ENCODE peak calls at places on chromosomes 3 and 15, in five cellular contexts. W is K562, P is A549, B is GM12878, Z is HepG2. L is an unnamed sample. For H3K4me1, the result is how much of the 10 kb centered on the place peaks cover.

GRCh38 chr3:55373413-55373812 is 113.7 kb downstream of the WNT5A start:
- DNase-seq in W (no peak), Z (no peak), P (no peak), B (no peak), L (no peak)

GRCh38 chr15:89542369-89542768 is 32.9 kb upstream of the TICRR start:
- DNase-seq in P (no peak), W (no peak), B (no peak), Z (no peak), L (no peak)

GRCh38 chr3:119681279-119681678 is 4.1 kb upstream of the COX17 start:
- DNase-seq in Z (peak), P (peak), W (no peak), B (no peak), L (peak)

GRCh38 chr15:51366911-51367310 is 25.5 kb downstream of the GLDN start:
- DNase-seq in W (no peak), P (peak), Z (no peak), B (no peak), L (no peak)

GRCh38 chr3:121821421-121822199 is 13.2 kb downstream of the IQCB1 start:
- DNase-seq in B (no peak), W (no peak), P (no peak), Z (no peak), L (no peak)

GRCh38 chr3:177358085-177358967 is 161.0 kb upstream of the TBL1XR1 start:
- DNase-seq in B (peak), W (peak), Z (peak), P (peak), L (peak)

GRCh38 chr3:66220602-66221377 is at the start of gene SLC25A26:
- DNase-seq in Z (peak), B (peak), P (peak), W (peak), L (peak)

GRCh38 chr3:186567072-186567921 is at the start of gene TBCCD1:
- DNase-seq in P (peak), Z (peak), B (peak), W (peak), L (peak)

GRCh38 chr3:72887723-72888545 is at the start of gene GXYLT2:
- DNase-seq in P (peak), Z (peak), W (peak), B (no peak), L (peak)

GRCh38 chr3:8183627-8184026 is 318.0 kb upstream of the LMCD1 start:
- DNase-seq in P (no peak), B (no peak), Z (no peak), W (no peak), L (no peak)

GRCh38 chr3:184360070-184360833 is 1.2 kb downstream of the CLCN2 start:
- DNase-seq in P (no peak), Z (no peak), W (no peak), B (no peak), L (no peak)

GRCh38 chr3:11944052-11944673 is 60.0 kb upstream of the SYN2 start:
- DNase-seq in P (peak), W (peak), B (no peak), Z (peak), L (peak)

GRCh38 chr3:87088984-87089841 is 98.3 kb upstream of the VGLL3 start:
- DNase-seq in W (no peak), Z (no peak), B (no peak), P (peak), L (peak)

GRCh38 chr3:151003024-151003771 is 30.7 kb upstream of the CLRN1 start:
- DNase-seq in P (no peak), W (no peak), B (no peak), Z (peak), L (no peak)

GRCh38 chr3:4587061-4587837 is 94.1 kb downstream of the ITPR1 start:
- DNase-seq in B (no peak), W (no peak), P (no peak), Z (no peak), L (no peak)

GRCh38 chr3:66761093-66761780 is 236.9 kb upstream of the KBTBD8 start:
- DNase-seq in B (no peak), P (no peak), Z (no peak), W (no peak), L (no peak)

GRCh38 chr3:25906132-25906906 is 116.4 kb downstream of the OXSM start:
- DNase-seq in P (no peak), B (no peak), Z (no peak), W (no peak), L (no peak)

GRCh38 chr3:124833710-124834332 is 53.3 kb downstream of the ITGB5 start:
- DNase-seq in B (no peak), Z (peak), W (no peak), P (peak), L (no peak)

GRCh38 chr15:79102595-79102994 is 12.0 kb upstream of the RASGRF1 start:
- DNase-seq in P (no peak), B (no peak), W (no peak), Z (no peak), L (no peak)

GRCh38 chr15:78457101-78457500 is 19.1 kb downstream of the IREB2 start:
- DNase-seq in P (peak), Z (no peak), W (peak), B (no peak), L (peak)

GRCh38 chr15:70741677-70742293 is 21.6 kb downstream of the UACA start:
- DNase-seq in B (no peak), Z (peak), W (no peak), P (peak), L (peak)

GRCh38 chr3:144301863-144302262 is 330.2 kb downstream of the DIPK2A start:
- DNase-seq in B (no peak), W (no peak), P (no peak), Z (no peak), L (no peak)

GRCh38 chr3:191802671-191803070 is 341.7 kb downstream of the PYDC2 start:
- DNase-seq in Z (no peak), W (no peak), P (no peak), B (no peak), L (no peak)

GRCh38 chr3:120524171-120524923 is 71.8 kb upstream of the NDUFB4 start:
- DNase-seq in W (no peak), B (no peak), P (no peak), Z (no peak), L (peak)

GRCh38 chr15:41148065-41148464 is 32.0 kb upstream of the INO80 start:
- DNase-seq in P (no peak), W (no peak), Z (no peak), B (no peak), L (no peak)

GRCh38 chr3:122688996-122689395 is 8.4 kb downstream of the PARP14 start:
- DNase-seq in W (no peak), Z (no peak), B (no peak), P (no peak), L (no peak)

GRCh38 chr3:193572426-193572908 is 17.8 kb upstream of the ATP13A4 start:
- DNase-seq in Z (peak), P (peak), W (peak), B (no peak), L (peak)

GRCh38 chr3:133295199-133295901 is 104.5 kb upstream of the BFSP2 start:
- DNase-seq in Z (no peak), P (no peak), B (peak), W (no peak), L (peak)

GRCh38 chr3:37050242-37050641 is 56.9 kb downstream of the MLH1 start:
- DNase-seq in B (no peak), P (no peak), W (no peak), Z (no peak), L (no peak)

GRCh38 chr3:123818324-123818920 is 65.7 kb downstream of the MYLK start:
- DNase-seq in B (no peak), Z (no peak), W (no peak), P (no peak), L (no peak)

GRCh38 chr3:11136871-11137626 is 17.2 kb upstream of the HRH1 start:
- DNase-seq in P (peak), Z (peak), B (no peak), W (peak), L (peak)

GRCh38 chr3:48157950-48158376 is 30.3 kb downstream of the CDC25A start:
- DNase-seq in W (peak), P (peak), B (no peak), Z (peak), L (peak)

GRCh38 chr15:61157933-61158332 is 71.2 kb downstream of the RORA start:
- DNase-seq in Z (no peak), W (no peak), B (no peak), P (no peak), L (no peak)

GRCh38 chr3:66997560-66998074 is 490 bp upstream of the KBTBD8 start:
- DNase-seq in Z (no peak), B (no peak), W (peak), P (no peak), L (no peak)

GRCh38 chr15:69156726-69157381 is 3.6 kb upstream of the GLCE start:
- DNase-seq in P (no peak), Z (no peak), B (no peak), W (no peak), L (no peak)

GRCh38 chr3:8954938-8955763 is 8.1 kb downstream of the RAD18 start:
- DNase-seq in B (peak), P (no peak), W (no peak), Z (no peak), L (no peak)

GRCh38 chr3:141426404-141427034 is 58.2 kb downstream of the ZBTB38 start:
- DNase-seq in Z (no peak), P (peak), W (peak), B (no peak), L (peak)

GRCh38 chr15:32700501-32701150 is 17.2 kb upstream of the GREM1 start:
- DNase-seq in P (no peak), W (no peak), B (no peak), Z (peak), L (no peak)

GRCh38 chr15:40928975-40929729 is at the start of gene DLL4:
- DNase-seq in W (peak), P (peak), Z (peak), B (no peak), L (peak)

GRCh38 chr15:77181305-77182074 is 110.6 kb upstream of the TSPAN3 start:
- DNase-seq in P (no peak), B (peak), W (no peak), Z (no peak), L (no peak)
- TF ChIP-seq MYC in P (no peak), B (no peak), W (no peak), Z (no peak), L (no peak)

GRCh38 chr3:102299125-102299877 is 135.5 kb upstream of the ZPLD1 start:
- DNase-seq in P (no peak), W (no peak), B (peak), Z (no peak), L (no peak)
- H3K4me1 ChIP-seq in P (under half), W (under half), B (under half), Z (under half), L (under half)

GRCh38 chr3:107581230-107581629 is 58.5 kb downstream of the BBX start:
- DNase-seq in Z (no peak), B (no peak), P (no peak), W (no peak), L (no peak)
- TF ChIP-seq MYC in Z (no peak), B (no peak), P (no peak), W (no peak), L (no peak)

DNA sequence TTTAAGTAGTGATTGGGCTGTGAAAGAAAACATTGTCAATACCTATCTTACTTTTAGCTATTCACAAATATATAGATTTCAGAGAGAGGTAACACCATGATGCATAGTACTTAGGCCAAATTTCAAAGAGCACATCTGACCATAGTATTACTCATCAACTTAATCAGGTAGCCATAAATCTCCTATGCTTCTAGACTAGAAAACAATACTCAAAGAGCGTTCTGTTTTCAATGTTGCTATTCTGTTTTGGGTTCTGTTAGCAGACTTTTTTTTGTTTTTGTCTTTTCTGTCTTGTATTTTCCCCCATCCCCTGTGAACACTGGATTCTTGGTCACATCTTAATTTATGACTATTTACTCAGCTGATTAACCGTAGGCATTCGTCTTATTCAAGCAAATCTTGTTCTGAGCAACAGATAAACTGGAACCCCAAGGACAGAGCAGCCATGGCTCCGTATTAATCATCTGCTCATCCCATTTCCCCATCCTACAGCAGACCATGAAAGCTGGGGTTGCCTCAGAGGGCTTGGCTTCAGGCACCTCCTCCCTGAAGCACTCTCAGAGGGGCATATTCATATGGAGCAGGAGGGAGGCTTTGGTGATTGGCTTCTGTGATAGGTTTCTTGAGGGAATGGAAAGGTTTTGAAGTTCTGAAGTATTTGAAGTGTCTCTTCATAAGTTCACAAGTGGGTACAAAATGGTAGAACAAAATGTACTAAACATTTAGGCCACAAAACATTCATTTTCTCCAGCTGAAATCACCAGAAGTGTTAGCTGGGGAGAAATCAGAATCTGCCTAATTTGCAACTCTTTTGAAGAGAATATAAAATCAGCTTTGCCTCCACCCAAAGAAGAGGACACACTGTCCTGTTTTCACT is 105.3 kb downstream of the TNIK start:
- DNase-seq in P (no peak), B (no peak), Z (no peak), W (no peak), L (no peak)
- H3K4me1 ChIP-seq in P (under half), B (half or more), Z (under half), W (under half), L (half or more)

DNA sequence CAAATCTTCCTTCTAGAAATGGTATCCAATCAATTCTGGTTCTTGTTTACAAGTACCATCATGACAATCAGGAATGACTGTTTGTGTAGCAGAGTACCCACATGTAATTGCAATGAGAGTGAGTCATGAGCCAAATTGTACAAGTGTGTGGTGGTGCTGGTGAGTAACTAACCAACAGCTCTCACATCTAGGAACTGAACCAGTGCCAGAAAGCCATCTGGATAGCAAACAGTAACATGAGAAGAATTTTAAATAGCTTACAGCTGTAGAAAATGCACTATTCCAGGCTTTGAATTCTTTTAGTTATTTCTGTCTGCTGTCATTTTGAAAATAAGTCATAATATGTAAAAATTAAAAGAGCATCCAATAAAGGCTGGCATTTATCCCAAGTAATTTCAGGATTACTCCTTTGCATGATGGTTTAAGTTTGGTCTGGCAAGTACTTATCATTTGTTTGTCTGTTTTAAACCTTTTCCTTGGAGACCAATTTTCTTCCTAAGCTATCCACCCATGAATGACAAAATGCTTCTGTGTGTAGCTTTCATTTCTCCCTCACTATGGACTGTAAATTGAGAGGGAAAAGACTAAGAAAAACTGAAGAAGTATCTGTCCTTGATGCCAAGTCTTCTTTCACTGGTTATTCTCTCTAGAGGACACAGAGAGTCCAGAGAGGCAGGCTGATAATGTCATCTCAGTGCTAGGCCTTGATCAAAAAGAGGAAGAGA is 60.0 kb downstream of the PIK3CB start:
- DNase-seq in W (peak), Z (peak), P (peak), B (no peak), L (peak)
- TF ChIP-seq MYC in W (no peak), Z (no peak), P (no peak), B (no peak), L (no peak)

DNA sequence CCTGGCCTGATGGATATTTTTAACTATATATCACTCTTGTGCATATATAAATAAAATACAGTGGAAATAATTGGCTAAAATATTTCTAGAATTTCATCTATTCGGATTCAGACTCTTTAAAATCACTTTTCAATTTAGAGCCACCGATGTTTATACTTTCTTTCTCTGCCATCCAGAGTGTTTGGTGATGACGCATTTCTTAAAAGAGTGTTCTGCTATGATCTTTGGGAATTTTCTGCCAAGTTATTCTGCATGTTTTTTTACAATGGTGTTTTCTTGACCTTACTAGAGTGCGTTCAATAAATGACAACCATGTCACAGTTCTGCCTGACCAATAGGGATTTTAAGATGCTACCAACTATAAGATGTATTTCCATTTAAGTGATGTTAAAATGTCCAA is 30.2 kb downstream of the PPP2R3A start:
- DNase-seq in W (no peak), Z (no peak), P (no peak), B (no peak), L (no peak)
- H3K4me1 ChIP-seq in W (under half), Z (under half), P (under half), B (under half), L (under half)

GRCh38 chr15:81497226-81497625 is 123.2 kb upstream of the TMC3 start:
- DNase-seq in W (no peak), Z (no peak), P (no peak), B (no peak), L (no peak)

GRCh38 chr15:81498314-81498713 is 124.3 kb upstream of the TMC3 start:
- DNase-seq in P (no peak), B (no peak), Z (no peak), W (no peak), L (no peak)

GRCh38 chr15:81504170-81504905 is 130.3 kb upstream of the TMC3 start:
- DNase-seq in Z (no peak), B (no peak), P (no peak), W (no peak), L (peak)

GRCh38 chr15:81502436-81502835 is 128.4 kb upstream of the TMC3 start:
- DNase-seq in P (no peak), Z (no peak), B (no peak), W (no peak), L (no peak)

DNA sequence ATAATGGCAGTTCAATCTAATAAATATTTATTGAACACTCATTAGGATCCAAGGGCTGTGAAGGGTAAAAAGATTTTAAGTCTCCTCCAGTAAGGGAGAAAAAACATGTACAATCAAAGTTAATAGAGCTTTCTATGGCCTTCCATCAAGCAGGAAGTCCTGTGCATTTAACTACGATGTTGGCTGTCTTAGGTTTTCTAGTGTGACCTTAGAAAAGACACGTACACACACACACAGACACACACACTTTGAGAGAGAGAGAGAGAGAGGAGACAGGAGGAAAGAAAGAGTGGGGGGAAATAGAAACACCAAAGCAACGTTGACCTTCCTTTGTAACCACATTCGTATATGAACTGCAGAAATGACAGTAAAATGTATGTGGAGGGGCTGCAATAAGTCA is 126.1 kb upstream of the TMC3 start:
- DNase-seq in P (no peak), B (no peak), Z (no peak), W (no peak), L (no peak)
- TF ChIP-seq MYC in P (no peak), B (no peak), Z (no peak), W (no peak), L (no peak)

GRCh38 chr3:42513521-42513920 is 11.1 kb downstream of the VIPR1 start:
- DNase-seq in B (no peak), W (no peak), P (no peak), Z (no peak), L (no peak)
- H3K4me1 ChIP-seq in B (under half), W (under half), P (under half), Z (under half), L (under half)

GRCh38 chr3:80113331-80113730 is 345.5 kb upstream of the ROBO1 start:
- DNase-seq in B (no peak), W (no peak), Z (peak), P (no peak), L (no peak)
- TF ChIP-seq MYC in B (no peak), W (no peak), Z (no peak), P (no peak), L (no peak)